ENCODE peak calls at places on chromosome 2, in seven cellular contexts. One of them, this sample, is unnamed.
A peak's percentile ranks its signal among the peaks of the same experiment; 100 is the strongest.

GRCh38 chr2:99933894-99934650 is 208.3 kb downstream of the AFF3 start:
- DNase-seq in thoracic aorta: no peak
- DNase-seq in nephron progenitor cell: no peak
- DNase-seq in AG10803: no peak
- DNase-seq in cardiac fibroblast: no peak
- DNase-seq in mesothelial cell of epicardium: no peak
- DNase-seq in GM20000: no peak
- DNase-seq in this sample: no peak

GRCh38 chr2:207783514-207783913 is 13.8 kb upstream of the FZD5 start:
- DNase-seq in thoracic aorta: no peak
- DNase-seq in nephron progenitor cell: no peak
- DNase-seq in AG10803: no peak
- DNase-seq in cardiac fibroblast: no peak
- DNase-seq in mesothelial cell of epicardium: no peak
- DNase-seq in GM20000: no peak
- DNase-seq in this sample: no peak

GRCh38 chr2:27041708-27042107 is 8.9 kb downstream of the TMEM214 start:
- DNase-seq in thoracic aorta: no peak
- DNase-seq in nephron progenitor cell: no peak
- DNase-seq in AG10803: no peak
- DNase-seq in cardiac fibroblast: no peak
- DNase-seq in mesothelial cell of epicardium: no peak
- DNase-seq in GM20000: no peak
- DNase-seq in this sample: no peak

GRCh38 chr2:58289029-58289428 is 47.9 kb upstream of the FANCL start:
- DNase-seq in thoracic aorta: no peak
- DNase-seq in nephron progenitor cell: no peak
- DNase-seq in AG10803: no peak
- DNase-seq in cardiac fibroblast: no peak
- DNase-seq in mesothelial cell of epicardium: no peak
- DNase-seq in GM20000: no peak
- DNase-seq in this sample: no peak

GRCh38 chr2:25738383-25739343 is 65.3 kb upstream of the DTNB start:
- DNase-seq in thoracic aorta: no peak
- DNase-seq in nephron progenitor cell: no peak
- DNase-seq in AG10803: no peak
- DNase-seq in cardiac fibroblast: no peak
- DNase-seq in mesothelial cell of epicardium: no peak
- DNase-seq in GM20000: no peak
- DNase-seq in this sample: no peak

GRCh38 chr2:25620077-25620476 is 53.3 kb downstream of the DTNB start:
- DNase-seq in thoracic aorta: no peak
- DNase-seq in nephron progenitor cell: no peak
- DNase-seq in AG10803: no peak
- DNase-seq in cardiac fibroblast: no peak
- DNase-seq in mesothelial cell of epicardium: no peak
- DNase-seq in GM20000: no peak
- DNase-seq in this sample: no peak

GRCh38 chr2:174765576-174765975 is 1.3 kb upstream of the CHRNA1 start:
- DNase-seq in thoracic aorta: no peak
- DNase-seq in nephron progenitor cell: no peak
- DNase-seq in AG10803: no peak
- DNase-seq in cardiac fibroblast: no peak
- DNase-seq in mesothelial cell of epicardium: no peak
- DNase-seq in GM20000: no peak
- DNase-seq in this sample: no peak

GRCh38 chr2:41187683-41188082 is 735.8 kb upstream of the SLC8A1 start:
- DNase-seq in thoracic aorta: no peak
- DNase-seq in nephron progenitor cell: no peak
- DNase-seq in AG10803: no peak
- DNase-seq in cardiac fibroblast: no peak
- DNase-seq in mesothelial cell of epicardium: no peak
- DNase-seq in GM20000: no peak
- DNase-seq in this sample: no peak

GRCh38 chr2:240885980-240886565 is 9.9 kb downstream of the MAB21L4 start:
- DNase-seq in thoracic aorta: no peak
- DNase-seq in nephron progenitor cell: no peak
- DNase-seq in AG10803: no peak
- DNase-seq in cardiac fibroblast: no peak
- DNase-seq in mesothelial cell of epicardium: no peak
- DNase-seq in GM20000: no peak
- DNase-seq in this sample: no peak

GRCh38 chr2:225052703-225053102 is 10.4 kb upstream of the DOCK10 start:
- DNase-seq in thoracic aorta: no peak
- DNase-seq in nephron progenitor cell: no peak
- DNase-seq in AG10803: no peak
- DNase-seq in cardiac fibroblast: no peak
- DNase-seq in mesothelial cell of epicardium: no peak
- DNase-seq in GM20000: peak; percentile 33
- DNase-seq in this sample: peak; percentile 15

GRCh38 chr2:114807666-114808065 is 365.2 kb downstream of the DPP10 start:
- DNase-seq in thoracic aorta: no peak
- DNase-seq in nephron progenitor cell: no peak
- DNase-seq in AG10803: no peak
- DNase-seq in cardiac fibroblast: no peak
- DNase-seq in mesothelial cell of epicardium: no peak
- DNase-seq in GM20000: no peak
- DNase-seq in this sample: no peak

GRCh38 chr2:239302808-239303557 is 97.8 kb downstream of the HDAC4 start:
- DNase-seq in thoracic aorta: no peak
- DNase-seq in nephron progenitor cell: no peak
- DNase-seq in AG10803: no peak
- DNase-seq in cardiac fibroblast: no peak
- DNase-seq in mesothelial cell of epicardium: no peak
- DNase-seq in GM20000: peak; percentile 44
- DNase-seq in this sample: no peak

GRCh38 chr2:110735366-110735765 is 3.0 kb downstream of the ACOXL start:
- DNase-seq in thoracic aorta: no peak
- DNase-seq in nephron progenitor cell: no peak
- DNase-seq in AG10803: no peak
- DNase-seq in cardiac fibroblast: peak; percentile 27
- DNase-seq in mesothelial cell of epicardium: no peak
- DNase-seq in GM20000: no peak
- DNase-seq in this sample: no peak

GRCh38 chr2:177573120-177573519 is 180.5 kb downstream of the AGPS start:
- DNase-seq in thoracic aorta: no peak
- DNase-seq in nephron progenitor cell: no peak
- DNase-seq in AG10803: peak; percentile 22
- DNase-seq in cardiac fibroblast: peak; percentile 22
- DNase-seq in mesothelial cell of epicardium: no peak
- DNase-seq in GM20000: no peak
- DNase-seq in this sample: no peak

GRCh38 chr2:37231251-37232130 is at the start of the genes CEBPZ and NDUFAF7:
- DNase-seq in thoracic aorta: peak; percentile 62
- DNase-seq in nephron progenitor cell: peak; percentile 82
- DNase-seq in AG10803: peak; percentile 89
- DNase-seq in cardiac fibroblast: peak; percentile 93
- DNase-seq in mesothelial cell of epicardium: peak; percentile 62
- DNase-seq in GM20000: peak; percentile 87
- DNase-seq in this sample: peak; percentile 91

GRCh38 chr2:100643906-100644501 is 81.2 kb downstream of the PDCL3 start:
- DNase-seq in thoracic aorta: no peak
- DNase-seq in nephron progenitor cell: no peak
- DNase-seq in AG10803: no peak
- DNase-seq in cardiac fibroblast: no peak
- DNase-seq in mesothelial cell of epicardium: no peak
- DNase-seq in GM20000: no peak
- DNase-seq in this sample: no peak

GRCh38 chr2:205687018-205687956 is 5.0 kb downstream of the NRP2 start:
- DNase-seq in thoracic aorta: no peak
- DNase-seq in nephron progenitor cell: no peak
- DNase-seq in AG10803: no peak
- DNase-seq in cardiac fibroblast: no peak
- DNase-seq in mesothelial cell of epicardium: no peak
- DNase-seq in GM20000: no peak
- DNase-seq in this sample: no peak

GRCh38 chr2:2837768-2838547 is 506.9 kb upstream of the MYT1L start:
- DNase-seq in thoracic aorta: no peak
- DNase-seq in nephron progenitor cell: no peak
- DNase-seq in AG10803: no peak
- DNase-seq in cardiac fibroblast: no peak
- DNase-seq in mesothelial cell of epicardium: no peak
- DNase-seq in GM20000: no peak
- DNase-seq in this sample: no peak

GRCh38 chr2:15223887-15224286 is 337.2 kb downstream of the NBAS start:
- DNase-seq in thoracic aorta: no peak
- DNase-seq in nephron progenitor cell: no peak
- DNase-seq in AG10803: peak; percentile 92
- DNase-seq in cardiac fibroblast: peak; percentile 89
- DNase-seq in mesothelial cell of epicardium: no peak
- DNase-seq in GM20000: no peak
- DNase-seq in this sample: no peak

GRCh38 chr2:97662386-97662894 is 1.4 kb downstream of the ACTR1B start:
- DNase-seq in thoracic aorta: no peak
- DNase-seq in nephron progenitor cell: no peak
- DNase-seq in AG10803: no peak
- DNase-seq in cardiac fibroblast: no peak
- DNase-seq in mesothelial cell of epicardium: no peak
- DNase-seq in GM20000: no peak
- DNase-seq in this sample: peak; percentile 57

GRCh38 chr2:200039847-200040246 is 84.5 kb downstream of the MAIP1 start:
- DNase-seq in thoracic aorta: no peak
- DNase-seq in nephron progenitor cell: no peak
- DNase-seq in AG10803: peak; percentile 100
- DNase-seq in cardiac fibroblast: peak; percentile 68
- DNase-seq in mesothelial cell of epicardium: no peak
- DNase-seq in GM20000: no peak
- DNase-seq in this sample: no peak

GRCh38 chr2:57100436-57100835 is 916.6 kb downstream of the CCDC85A start:
- DNase-seq in thoracic aorta: no peak
- DNase-seq in nephron progenitor cell: no peak
- DNase-seq in AG10803: no peak
- DNase-seq in cardiac fibroblast: no peak
- DNase-seq in mesothelial cell of epicardium: no peak
- DNase-seq in GM20000: no peak
- DNase-seq in this sample: no peak
- TF ChIP-seq CTCF in thoracic aorta: no peak
- TF ChIP-seq CTCF in nephron progenitor cell: no peak
- TF ChIP-seq CTCF in AG10803: no peak
- TF ChIP-seq CTCF in cardiac fibroblast: no peak
- TF ChIP-seq CTCF in mesothelial cell of epicardium: no peak
- TF ChIP-seq CTCF in GM20000: no peak
- TF ChIP-seq CTCF in this sample: no peak

GRCh38 chr2:10301946-10302478 is 692 bp upstream of the HPCAL1 start:
- DNase-seq in thoracic aorta: no peak
- DNase-seq in nephron progenitor cell: no peak
- DNase-seq in AG10803: no peak
- DNase-seq in cardiac fibroblast: no peak
- DNase-seq in mesothelial cell of epicardium: no peak
- DNase-seq in GM20000: no peak
- DNase-seq in this sample: peak; percentile 21

GRCh38 chr2:10303634-10304378 is 1.1 kb downstream of the HPCAL1 start:
- DNase-seq in thoracic aorta: no peak
- DNase-seq in nephron progenitor cell: peak; percentile 73
- DNase-seq in AG10803: peak; percentile 45
- DNase-seq in cardiac fibroblast: peak; percentile 59
- DNase-seq in mesothelial cell of epicardium: no peak
- DNase-seq in GM20000: peak; percentile 76
- DNase-seq in this sample: peak; percentile 59

GRCh38 chr2:10300997-10301945 is 1.4 kb upstream of the HPCAL1 start:
- DNase-seq in thoracic aorta: no peak
- DNase-seq in nephron progenitor cell: no peak
- DNase-seq in AG10803: no peak
- DNase-seq in cardiac fibroblast: no peak
- DNase-seq in mesothelial cell of epicardium: no peak
- DNase-seq in GM20000: no peak
- DNase-seq in this sample: no peak

GRCh38 chr2:10303174-10303633 is 500 bp downstream of the HPCAL1 start:
- DNase-seq in thoracic aorta: no peak
- DNase-seq in nephron progenitor cell: no peak
- DNase-seq in AG10803: no peak
- DNase-seq in cardiac fibroblast: no peak
- DNase-seq in mesothelial cell of epicardium: no peak
- DNase-seq in GM20000: no peak
- DNase-seq in this sample: no peak

DNA sequence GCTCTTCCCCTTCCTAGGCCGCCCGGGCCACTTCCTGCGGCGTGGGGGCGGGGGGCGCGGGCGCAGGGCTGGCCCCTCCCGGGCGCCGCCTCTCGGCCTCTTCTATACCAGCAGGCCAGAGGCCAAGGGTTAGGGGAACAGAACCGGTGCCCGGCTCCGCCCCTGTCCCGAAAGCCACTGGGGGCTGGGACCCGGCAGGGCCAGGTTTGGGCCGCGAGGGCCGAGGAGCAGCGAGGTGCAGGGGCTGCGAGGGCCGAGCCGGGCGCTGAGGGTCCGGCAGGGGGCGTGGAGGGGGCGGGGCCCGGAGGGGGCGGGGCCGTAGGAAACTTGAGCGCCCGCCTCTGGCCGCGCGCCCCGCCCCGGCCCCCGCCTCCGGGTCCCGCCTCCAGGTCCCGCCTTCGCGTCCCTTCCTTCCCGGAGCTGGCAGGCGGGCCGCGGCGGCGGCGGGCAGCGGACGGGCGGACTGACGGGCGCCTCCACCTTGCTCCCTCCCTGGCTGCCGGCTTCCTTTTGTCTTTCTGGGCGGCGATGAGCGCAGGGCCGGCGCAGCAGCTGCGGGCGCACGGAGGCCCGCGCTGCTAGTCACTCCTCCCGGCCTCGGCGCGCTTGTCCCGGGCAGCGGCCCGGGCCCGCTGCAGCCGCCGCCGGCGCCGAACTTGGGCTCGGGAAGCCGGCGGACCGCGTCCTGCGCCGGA is at the start of gene HPCAL1:
- DNase-seq in thoracic aorta: no peak
- DNase-seq in nephron progenitor cell: peak; percentile 93
- DNase-seq in AG10803: peak; percentile 80
- DNase-seq in cardiac fibroblast: peak; percentile 88
- DNase-seq in mesothelial cell of epicardium: peak; percentile 83
- DNase-seq in GM20000: peak; percentile 98
- DNase-seq in this sample: peak; percentile 92
- TF ChIP-seq CTCF in thoracic aorta: peak; percentile 61
- TF ChIP-seq CTCF in nephron progenitor cell: peak; percentile 32
- TF ChIP-seq CTCF in AG10803: peak; percentile 45
- TF ChIP-seq CTCF in cardiac fibroblast: peak; percentile 34
- TF ChIP-seq CTCF in mesothelial cell of epicardium: peak; percentile 52
- TF ChIP-seq CTCF in GM20000: peak; percentile 32
- TF ChIP-seq CTCF in this sample: peak; percentile 64

DNA sequence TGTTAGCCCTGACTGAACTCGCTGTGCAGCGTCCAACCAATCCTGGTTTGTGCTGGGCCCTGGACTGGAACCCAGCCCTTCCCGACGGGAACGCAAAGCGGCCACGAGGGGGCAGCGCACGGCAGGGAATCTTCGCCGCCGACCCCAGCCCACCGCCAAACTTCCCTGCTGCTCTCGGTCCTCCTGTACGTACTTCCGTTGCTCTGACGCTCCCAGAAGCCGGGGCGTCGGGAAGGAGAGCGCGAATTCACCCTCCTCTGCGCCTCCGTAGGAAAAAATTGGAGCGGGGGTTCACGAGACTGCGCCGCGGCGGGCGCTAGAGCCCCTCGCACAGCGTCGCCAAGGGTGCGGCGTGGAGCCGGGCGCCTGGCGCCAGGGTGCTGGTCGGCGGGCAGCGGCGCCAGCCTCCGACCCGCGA is 948 bp upstream of the SH3RF3 start:
- DNase-seq in thoracic aorta: peak; percentile 50
- DNase-seq in nephron progenitor cell: peak; percentile 91
- DNase-seq in AG10803: peak; percentile 87
- DNase-seq in cardiac fibroblast: peak; percentile 94
- DNase-seq in mesothelial cell of epicardium: peak; percentile 71
- DNase-seq in GM20000: peak; percentile 82
- DNase-seq in this sample: peak; percentile 11
- TF ChIP-seq CTCF in thoracic aorta: peak; percentile 92
- TF ChIP-seq CTCF in nephron progenitor cell: peak; percentile 93
- TF ChIP-seq CTCF in AG10803: peak; percentile 82
- TF ChIP-seq CTCF in cardiac fibroblast: peak; percentile 86
- TF ChIP-seq CTCF in mesothelial cell of epicardium: peak; percentile 91
- TF ChIP-seq CTCF in GM20000: peak; percentile 21
- TF ChIP-seq CTCF in this sample: peak; percentile 73

GRCh38 chr2:160291382-160291781 is 91.3 kb upstream of the ITGB6 start:
- DNase-seq in thoracic aorta: no peak
- DNase-seq in nephron progenitor cell: no peak
- DNase-seq in AG10803: no peak
- DNase-seq in cardiac fibroblast: no peak
- DNase-seq in mesothelial cell of epicardium: no peak
- DNase-seq in GM20000: no peak
- DNase-seq in this sample: no peak
- TF ChIP-seq CTCF in thoracic aorta: no peak
- TF ChIP-seq CTCF in nephron progenitor cell: no peak
- TF ChIP-seq CTCF in AG10803: no peak
- TF ChIP-seq CTCF in cardiac fibroblast: peak; percentile 19
- TF ChIP-seq CTCF in mesothelial cell of epicardium: no peak
- TF ChIP-seq CTCF in GM20000: no peak
- TF ChIP-seq CTCF in this sample: no peak